ENCODE peak calls at places on chromosomes 16 and 17, in nine cellular contexts. K is ascending aorta, A is aorta, V is body of pancreas, F is thoracic aorta, R is fibroblast of lung, C is heart right ventricle, U is tibial nerve, L is K562. N is an unnamed sample. For H3K4me1, the result is how much of the 10 kb centered on the place peaks cover.

GRCh38 chr17:44757045-44757917 is 1.5 kb upstream of the ADAM11 start:
- DNase-seq in K (no peak), A (no peak), V (no peak), F (no peak), R (no peak), C (peak), U (no peak), L (no peak), N (no peak)

GRCh38 chr17:19342611-19343255 is 19.8 kb downstream of the B9D1 start:
- DNase-seq in K (peak), A (no peak), V (no peak), F (no peak), R (no peak), C (no peak), U (no peak), L (no peak), N (no peak)

GRCh38 chr16:546909-547770 is 13.1 kb upstream of the PRR35 start:
- DNase-seq in K (no peak), A (peak), V (peak), F (no peak), R (peak), C (peak), U (peak), L (peak), N (peak)

GRCh38 chr16:2586901-2587480 is 49.2 kb downstream of the PDPK1 start:
- DNase-seq in K (no peak), A (peak), V (no peak), F (no peak), R (no peak), C (no peak), U (no peak), L (no peak), N (no peak)

GRCh38 chr16:20898938-20899502 is 1.1 kb downstream of the DCUN1D3 start:
- DNase-seq in K (no peak), A (no peak), V (no peak), F (no peak), R (peak), C (no peak), U (no peak), L (no peak), N (no peak)

GRCh38 chr16:57000271-57001025 is 11.1 kb downstream of the NLRC5 start:
- DNase-seq in K (peak), A (peak), V (peak), F (peak), R (peak), C (peak), U (peak), L (no peak), N (no peak)

GRCh38 chr16:10776280-10776679 is 32.6 kb downstream of the NUBP1 start:
- DNase-seq in K (no peak), A (no peak), V (no peak), F (no peak), R (no peak), C (no peak), U (no peak), L (no peak), N (no peak)

GRCh38 chr17:30443721-30444120 is 33.5 kb upstream of the GOSR1 start:
- DNase-seq in K (no peak), A (no peak), V (no peak), F (no peak), R (no peak), C (no peak), U (no peak), L (no peak), N (no peak)

GRCh38 chr16:75420987-75421819 is 12.1 kb downstream of the CFDP1 start:
- DNase-seq in K (no peak), A (peak), V (peak), F (no peak), R (peak), C (peak), U (peak), L (peak), N (no peak)

GRCh38 chr17:65290616-65291015 is 153.4 kb downstream of the RGS9 start:
- DNase-seq in K (no peak), A (no peak), V (peak), F (no peak), R (no peak), C (no peak), U (no peak), L (no peak), N (no peak)

GRCh38 chr16:1331712-1332617 is 1.5 kb upstream of the BAIAP3 start:
- DNase-seq in K (peak), A (peak), V (peak), F (no peak), R (peak), C (peak), U (peak), L (peak), N (peak)

GRCh38 chr16:1012135-1012534 is 30.6 kb downstream of the SOX8 start:
- DNase-seq in K (no peak), A (no peak), V (no peak), F (no peak), R (no peak), C (no peak), U (no peak), L (no peak), N (no peak)

GRCh38 chr16:47965439-47965838 is 190.4 kb downstream of the ABCC12 start:
- DNase-seq in K (no peak), A (no peak), V (no peak), F (no peak), R (no peak), C (no peak), U (no peak), L (no peak), N (no peak)

GRCh38 chr17:31560836-31561235 is 169.4 kb downstream of the RAB11FIP4 start:
- DNase-seq in K (no peak), A (peak), V (no peak), F (no peak), R (no peak), C (no peak), U (no peak), L (no peak), N (no peak)
- H3K4me1 ChIP-seq in K (under half), A (under half), V (half or more), F (under half), R (under half), C (under half), U (under half), L (under half), N (under half)

GRCh38 chr17:80253631-80254395 is 6.8 kb upstream of the RNF213 start:
- DNase-seq in K (no peak), A (no peak), V (no peak), F (no peak), R (no peak), C (no peak), U (no peak), L (no peak), N (no peak)

GRCh38 chr17:80252871-80253270 is 7.8 kb upstream of the RNF213 start:
- DNase-seq in K (no peak), A (peak), V (peak), F (no peak), R (peak), C (no peak), U (peak), L (peak), N (peak)

GRCh38 chr17:80254396-80255241 is 6.0 kb upstream of the RNF213 start:
- DNase-seq in K (no peak), A (peak), V (peak), F (peak), R (peak), C (no peak), U (peak), L (peak), N (peak)

GRCh38 chr17:80257716-80258213 is 2.9 kb upstream of the RNF213 start:
- DNase-seq in K (no peak), A (no peak), V (no peak), F (no peak), R (no peak), C (no peak), U (no peak), L (no peak), N (no peak)

DNA sequence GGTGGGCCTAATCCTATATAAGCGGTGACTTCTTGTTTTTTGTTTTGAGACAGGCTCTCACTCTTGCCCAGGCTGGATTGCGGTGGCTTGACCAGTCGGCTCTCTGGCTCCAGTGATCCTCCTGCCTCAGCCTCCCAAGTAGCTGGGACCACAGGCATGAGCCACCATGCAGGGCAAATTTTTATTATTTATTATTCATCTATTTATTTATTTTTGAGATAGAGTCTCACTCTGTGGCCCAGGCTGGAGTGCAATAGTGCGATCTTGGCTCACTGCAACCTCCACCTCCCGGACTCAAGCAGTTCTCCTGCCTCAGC is 4.7 kb upstream of the RNF213 start:
- DNase-seq in K (no peak), A (no peak), V (no peak), F (no peak), R (no peak), C (no peak), U (no peak), L (no peak), N (no peak)
- H3K27ac ChIP-seq in K (peak), A (no peak), V (no peak), F (peak), R (peak), C (no peak), U (no peak), L (peak), N (no peak)

GRCh38 chr17:17745476-17746455 is 64.5 kb downstream of the RAI1 start:
- DNase-seq in K (no peak), A (no peak), V (no peak), F (no peak), R (no peak), C (no peak), U (no peak), L (no peak), N (no peak)

GRCh38 chr17:17743391-17744112 is 62.3 kb downstream of the RAI1 start:
- DNase-seq in K (no peak), A (no peak), V (no peak), F (no peak), R (no peak), C (no peak), U (no peak), L (no peak), N (no peak)

GRCh38 chr17:17742688-17743390 is 61.6 kb downstream of the RAI1 start:
- DNase-seq in K (no peak), A (no peak), V (no peak), F (no peak), R (no peak), C (no peak), U (no peak), L (no peak), N (no peak)

GRCh38 chr17:17742133-17742621 is 60.9 kb downstream of the RAI1 start:
- DNase-seq in K (no peak), A (no peak), V (no peak), F (no peak), R (peak), C (no peak), U (no peak), L (no peak), N (no peak)

DNA sequence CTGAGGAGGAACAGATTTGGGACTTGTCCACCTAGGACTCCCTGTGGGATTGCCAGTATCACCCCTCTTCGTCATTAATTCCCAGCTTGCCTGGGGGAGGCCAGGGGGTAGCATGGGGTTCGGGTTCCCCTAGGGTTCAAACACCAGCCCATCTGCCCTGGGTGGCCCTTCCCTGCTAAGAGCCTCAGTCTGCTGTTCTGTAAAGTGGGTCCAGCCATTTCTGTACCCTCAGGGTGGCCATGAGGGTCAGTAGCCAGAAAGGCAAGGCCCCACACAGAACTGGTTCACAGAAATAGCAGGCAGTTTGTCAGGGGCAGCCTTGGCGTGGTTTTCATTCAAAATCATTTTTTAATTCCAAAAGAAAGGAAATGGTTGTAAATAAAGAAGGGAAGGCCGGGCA is 62.9 kb downstream of the RAI1 start:
- DNase-seq in K (no peak), A (no peak), V (no peak), F (no peak), R (no peak), C (no peak), U (no peak), L (no peak), N (no peak)
- H3K4me1 ChIP-seq in K (under half), A (under half), V (under half), F (under half), R (under half), C (half or more), U (under half), L (under half), N (under half)

GRCh38 chr17:16120937-16121336 is 94.4 kb downstream of the NCOR1 start:
- DNase-seq in K (no peak), A (no peak), V (no peak), F (no peak), R (no peak), C (no peak), U (no peak), L (no peak), N (no peak)

GRCh38 chr17:16123531-16123930 is 91.8 kb downstream of the NCOR1 start:
- DNase-seq in K (no peak), A (no peak), V (no peak), F (no peak), R (no peak), C (no peak), U (no peak), L (no peak), N (no peak)

GRCh38 chr17:16121915-16122314 is 93.4 kb downstream of the NCOR1 start:
- DNase-seq in K (no peak), A (no peak), V (no peak), F (no peak), R (no peak), C (no peak), U (no peak), L (no peak), N (no peak)

GRCh38 chr17:16117149-16117548 is 98.2 kb downstream of the NCOR1 start:
- DNase-seq in K (no peak), A (no peak), V (no peak), F (no peak), R (no peak), C (no peak), U (no peak), L (no peak), N (no peak)

DNA sequence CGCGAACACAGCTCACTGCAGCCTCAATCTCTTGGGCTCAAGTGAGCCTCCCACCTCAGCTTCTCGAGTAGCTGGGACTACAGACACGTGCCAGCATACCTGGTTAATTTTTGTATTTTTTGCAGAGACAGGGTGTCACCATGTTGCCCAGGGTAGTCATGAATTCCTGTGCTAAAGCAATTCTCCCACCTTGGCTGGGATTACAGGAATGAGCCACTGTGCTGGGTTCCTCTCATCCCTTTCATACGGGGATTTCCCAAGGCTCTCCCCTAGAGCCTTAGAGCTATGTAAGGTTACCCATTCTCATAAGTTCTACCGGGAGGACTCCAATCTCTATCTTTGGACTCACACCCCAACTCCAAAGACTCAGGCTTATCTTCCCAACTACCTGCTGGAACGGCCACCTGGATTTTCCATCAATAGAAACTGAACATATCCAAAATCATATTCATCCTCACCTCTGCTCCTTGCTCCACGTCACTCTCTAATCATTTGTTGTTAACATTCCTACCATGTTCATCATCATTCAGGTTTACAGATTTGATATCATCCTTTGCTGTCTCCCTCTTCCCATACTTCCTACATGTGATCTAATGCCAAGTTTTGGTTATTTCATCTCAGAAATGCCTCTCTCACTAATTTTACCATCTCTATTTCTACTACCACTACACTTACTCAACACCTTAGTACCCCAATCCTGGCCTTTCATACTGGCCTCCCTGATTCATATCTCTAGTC is 92.5 kb downstream of the NCOR1 start:
- DNase-seq in K (no peak), A (no peak), V (no peak), F (no peak), R (no peak), C (no peak), U (no peak), L (no peak), N (no peak)
- H3K27ac ChIP-seq in K (no peak), A (no peak), V (no peak), F (no peak), R (no peak), C (no peak), U (no peak), L (no peak), N (no peak)

DNA sequence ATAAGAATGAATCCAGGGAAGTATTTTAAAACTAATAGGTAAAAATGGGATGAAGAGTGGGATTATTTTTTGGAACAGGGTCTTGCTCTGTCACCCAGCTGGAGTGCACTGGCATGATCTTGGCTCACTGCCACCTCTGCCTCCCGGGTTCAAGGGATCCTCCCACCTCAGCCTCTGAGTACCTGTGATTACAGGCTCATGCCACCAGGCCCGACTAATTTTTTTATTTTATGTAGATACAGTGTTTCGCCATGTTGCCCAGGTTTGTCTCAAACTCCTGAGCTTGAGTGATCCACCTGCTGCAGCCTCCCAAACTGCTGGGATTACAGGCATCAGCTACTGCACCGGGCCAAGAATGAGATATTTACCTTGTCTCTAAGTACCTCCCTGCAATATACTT is 22.1 kb downstream of the NSMCE1 start:
- DNase-seq in K (no peak), A (no peak), V (no peak), F (no peak), R (no peak), C (no peak), U (no peak), L (no peak), N (no peak)
- H3K4me1 ChIP-seq in K (under half), A (under half), V (under half), F (under half), R (under half), C (under half), U (under half), L (under half), N (under half)

GRCh38 chr17:2064980-2065785 is 10.3 kb downstream of the HIC1 start:
- DNase-seq in K (no peak), A (peak), V (peak), F (no peak), R (no peak), C (no peak), U (no peak), L (peak), N (no peak)
- H3K27ac ChIP-seq in K (peak), A (no peak), V (peak), F (peak), R (peak), C (peak), U (peak), L (no peak), N (no peak)

DNA sequence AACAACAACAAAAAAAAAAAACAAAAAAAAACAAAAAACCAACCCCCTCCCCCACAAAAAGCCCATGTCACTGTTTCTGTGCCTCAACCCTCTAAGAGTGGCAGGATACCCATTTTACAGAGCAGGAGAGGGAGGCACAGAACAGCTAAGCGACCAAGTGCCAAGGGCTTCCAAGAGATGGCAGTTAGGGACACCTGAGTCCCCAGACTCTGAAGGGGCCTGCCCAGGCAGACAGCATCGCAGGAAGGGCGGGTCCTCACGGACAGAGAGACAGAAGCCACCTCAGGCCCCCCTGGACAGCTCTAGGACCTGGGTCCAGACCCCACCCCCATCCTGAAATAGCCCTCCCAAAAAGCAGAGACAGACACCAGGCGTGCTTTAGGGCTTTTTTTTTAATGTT is 21.6 kb upstream of the CPSF4L start:
- DNase-seq in K (no peak), A (no peak), V (no peak), F (no peak), R (no peak), C (no peak), U (no peak), L (no peak), N (no peak)
- H3K4me1 ChIP-seq in K (under half), A (under half), V (half or more), F (under half), R (under half), C (half or more), U (half or more), L (under half), N (under half)

N was measured in effector memory CD4-positive, alpha-beta T cell.